ENCODE peak calls at places on chromosomes 1 and 21, in nine cellular contexts. One of them, this sample, is unnamed.

GRCh38 chr21:42651515-42652401 is 1.7 kb upstream of the PDE9A start:
- DNase-seq in hippocampal formation: peak
- DNase-seq in stimulated activated CD8-positive, alpha-beta memory T cell treated with anti-CD3 and anti-CD28 coated beads, Interleukin-15, amount 100 ng/mL, for 24 hours: no peak
- DNase-seq in amygdala: no peak
- DNase-seq in activated gamma-delta T cell treated with Interleukin-2 at 50 U/mL for 16 hours: no peak
- DNase-seq in Caki2: peak
- DNase-seq in NCI-H345: peak
- DNase-seq in Right ventricle myocardium superior: peak
- DNase-seq in dorsolateral prefrontal cortex: no peak
- DNase-seq in this sample: peak

GRCh38 chr1:87435484-87435883 is 106.8 kb downstream of the LMO4 start:
- DNase-seq in hippocampal formation: no peak
- DNase-seq in stimulated activated CD8-positive, alpha-beta memory T cell treated with anti-CD3 and anti-CD28 coated beads, Interleukin-15, amount 100 ng/mL, for 24 hours: no peak
- DNase-seq in amygdala: no peak
- DNase-seq in activated gamma-delta T cell treated with Interleukin-2 at 50 U/mL for 16 hours: no peak
- DNase-seq in Caki2: no peak
- DNase-seq in NCI-H345: no peak
- DNase-seq in Right ventricle myocardium superior: no peak
- DNase-seq in dorsolateral prefrontal cortex: no peak
- DNase-seq in this sample: no peak

GRCh38 chr21:32886339-32886738 is 114.8 kb upstream of the PAXBP1 start:
- DNase-seq in hippocampal formation: no peak
- DNase-seq in stimulated activated CD8-positive, alpha-beta memory T cell treated with anti-CD3 and anti-CD28 coated beads, Interleukin-15, amount 100 ng/mL, for 24 hours: no peak
- DNase-seq in amygdala: no peak
- DNase-seq in activated gamma-delta T cell treated with Interleukin-2 at 50 U/mL for 16 hours: peak
- DNase-seq in Caki2: no peak
- DNase-seq in NCI-H345: no peak
- DNase-seq in Right ventricle myocardium superior: no peak
- DNase-seq in dorsolateral prefrontal cortex: no peak
- DNase-seq in this sample: no peak

GRCh38 chr1:233113009-233113712 is 162.8 kb downstream of the NTPCR start:
- DNase-seq in hippocampal formation: peak
- DNase-seq in stimulated activated CD8-positive, alpha-beta memory T cell treated with anti-CD3 and anti-CD28 coated beads, Interleukin-15, amount 100 ng/mL, for 24 hours: no peak
- DNase-seq in amygdala: no peak
- DNase-seq in activated gamma-delta T cell treated with Interleukin-2 at 50 U/mL for 16 hours: no peak
- DNase-seq in Caki2: peak
- DNase-seq in NCI-H345: no peak
- DNase-seq in Right ventricle myocardium superior: peak
- DNase-seq in dorsolateral prefrontal cortex: peak
- DNase-seq in this sample: peak

GRCh38 chr1:93958351-93959101 is 49.3 kb upstream of the GCLM start:
- DNase-seq in hippocampal formation: no peak
- DNase-seq in stimulated activated CD8-positive, alpha-beta memory T cell treated with anti-CD3 and anti-CD28 coated beads, Interleukin-15, amount 100 ng/mL, for 24 hours: no peak
- DNase-seq in amygdala: no peak
- DNase-seq in activated gamma-delta T cell treated with Interleukin-2 at 50 U/mL for 16 hours: no peak
- DNase-seq in Caki2: no peak
- DNase-seq in NCI-H345: no peak
- DNase-seq in Right ventricle myocardium superior: no peak
- DNase-seq in dorsolateral prefrontal cortex: no peak
- DNase-seq in this sample: no peak

GRCh38 chr1:42958488-42959317 is at the start of gene SLC2A1:
- DNase-seq in hippocampal formation: peak
- DNase-seq in stimulated activated CD8-positive, alpha-beta memory T cell treated with anti-CD3 and anti-CD28 coated beads, Interleukin-15, amount 100 ng/mL, for 24 hours: peak
- DNase-seq in amygdala: peak
- DNase-seq in activated gamma-delta T cell treated with Interleukin-2 at 50 U/mL for 16 hours: peak
- DNase-seq in Caki2: peak
- DNase-seq in NCI-H345: peak
- DNase-seq in Right ventricle myocardium superior: peak
- DNase-seq in dorsolateral prefrontal cortex: peak
- DNase-seq in this sample: peak

GRCh38 chr1:177913762-177914540 is 55.9 kb downstream of the SEC16B start:
- DNase-seq in hippocampal formation: peak
- DNase-seq in stimulated activated CD8-positive, alpha-beta memory T cell treated with anti-CD3 and anti-CD28 coated beads, Interleukin-15, amount 100 ng/mL, for 24 hours: no peak
- DNase-seq in amygdala: no peak
- DNase-seq in activated gamma-delta T cell treated with Interleukin-2 at 50 U/mL for 16 hours: no peak
- DNase-seq in Caki2: peak
- DNase-seq in NCI-H345: peak
- DNase-seq in Right ventricle myocardium superior: no peak
- DNase-seq in dorsolateral prefrontal cortex: peak
- DNase-seq in this sample: no peak

GRCh38 chr1:194535369-194535768 is 1349.0 kb upstream of the B3GALT2 start:
- DNase-seq in hippocampal formation: no peak
- DNase-seq in stimulated activated CD8-positive, alpha-beta memory T cell treated with anti-CD3 and anti-CD28 coated beads, Interleukin-15, amount 100 ng/mL, for 24 hours: no peak
- DNase-seq in amygdala: no peak
- DNase-seq in activated gamma-delta T cell treated with Interleukin-2 at 50 U/mL for 16 hours: no peak
- DNase-seq in Caki2: no peak
- DNase-seq in NCI-H345: no peak
- DNase-seq in Right ventricle myocardium superior: no peak
- DNase-seq in dorsolateral prefrontal cortex: no peak
- DNase-seq in this sample: no peak

GRCh38 chr1:18721776-18722175 is 91.1 kb downstream of the PAX7 start:
- DNase-seq in hippocampal formation: no peak
- DNase-seq in stimulated activated CD8-positive, alpha-beta memory T cell treated with anti-CD3 and anti-CD28 coated beads, Interleukin-15, amount 100 ng/mL, for 24 hours: no peak
- DNase-seq in amygdala: no peak
- DNase-seq in activated gamma-delta T cell treated with Interleukin-2 at 50 U/mL for 16 hours: no peak
- DNase-seq in Caki2: no peak
- DNase-seq in NCI-H345: no peak
- DNase-seq in Right ventricle myocardium superior: no peak
- DNase-seq in dorsolateral prefrontal cortex: no peak
- DNase-seq in this sample: no peak

GRCh38 chr1:202283991-202284390 is 57.7 kb downstream of the UBE2T start:
- DNase-seq in hippocampal formation: no peak
- DNase-seq in stimulated activated CD8-positive, alpha-beta memory T cell treated with anti-CD3 and anti-CD28 coated beads, Interleukin-15, amount 100 ng/mL, for 24 hours: no peak
- DNase-seq in amygdala: no peak
- DNase-seq in activated gamma-delta T cell treated with Interleukin-2 at 50 U/mL for 16 hours: no peak
- DNase-seq in Caki2: no peak
- DNase-seq in NCI-H345: no peak
- DNase-seq in Right ventricle myocardium superior: no peak
- DNase-seq in dorsolateral prefrontal cortex: no peak
- DNase-seq in this sample: no peak

GRCh38 chr1:151476083-151476482 is 16.8 kb upstream of the POGZ start:
- DNase-seq in hippocampal formation: no peak
- DNase-seq in stimulated activated CD8-positive, alpha-beta memory T cell treated with anti-CD3 and anti-CD28 coated beads, Interleukin-15, amount 100 ng/mL, for 24 hours: no peak
- DNase-seq in amygdala: no peak
- DNase-seq in activated gamma-delta T cell treated with Interleukin-2 at 50 U/mL for 16 hours: no peak
- DNase-seq in Caki2: no peak
- DNase-seq in NCI-H345: no peak
- DNase-seq in Right ventricle myocardium superior: no peak
- DNase-seq in dorsolateral prefrontal cortex: no peak
- DNase-seq in this sample: no peak

GRCh38 chr1:227731696-227732585 is 3.2 kb downstream of the JMJD4 start:
- DNase-seq in hippocampal formation: no peak
- DNase-seq in stimulated activated CD8-positive, alpha-beta memory T cell treated with anti-CD3 and anti-CD28 coated beads, Interleukin-15, amount 100 ng/mL, for 24 hours: no peak
- DNase-seq in amygdala: no peak
- DNase-seq in activated gamma-delta T cell treated with Interleukin-2 at 50 U/mL for 16 hours: no peak
- DNase-seq in Caki2: no peak
- DNase-seq in NCI-H345: no peak
- DNase-seq in Right ventricle myocardium superior: no peak
- DNase-seq in dorsolateral prefrontal cortex: no peak
- DNase-seq in this sample: no peak

GRCh38 chr1:234715252-234715945 is 105.4 kb upstream of the IRF2BP2 start:
- DNase-seq in hippocampal formation: no peak
- DNase-seq in stimulated activated CD8-positive, alpha-beta memory T cell treated with anti-CD3 and anti-CD28 coated beads, Interleukin-15, amount 100 ng/mL, for 24 hours: no peak
- DNase-seq in amygdala: no peak
- DNase-seq in activated gamma-delta T cell treated with Interleukin-2 at 50 U/mL for 16 hours: no peak
- DNase-seq in Caki2: no peak
- DNase-seq in NCI-H345: no peak
- DNase-seq in Right ventricle myocardium superior: no peak
- DNase-seq in dorsolateral prefrontal cortex: no peak
- DNase-seq in this sample: no peak

GRCh38 chr1:77824083-77824482 is 44.6 kb downstream of the MIGA1 start:
- DNase-seq in hippocampal formation: no peak
- DNase-seq in stimulated activated CD8-positive, alpha-beta memory T cell treated with anti-CD3 and anti-CD28 coated beads, Interleukin-15, amount 100 ng/mL, for 24 hours: no peak
- DNase-seq in amygdala: no peak
- DNase-seq in activated gamma-delta T cell treated with Interleukin-2 at 50 U/mL for 16 hours: no peak
- DNase-seq in Caki2: peak
- DNase-seq in NCI-H345: no peak
- DNase-seq in Right ventricle myocardium superior: no peak
- DNase-seq in dorsolateral prefrontal cortex: no peak
- DNase-seq in this sample: no peak

GRCh38 chr1:11388617-11389016 is 90.3 kb upstream of the DISP3 start:
- DNase-seq in hippocampal formation: no peak
- DNase-seq in stimulated activated CD8-positive, alpha-beta memory T cell treated with anti-CD3 and anti-CD28 coated beads, Interleukin-15, amount 100 ng/mL, for 24 hours: no peak
- DNase-seq in amygdala: no peak
- DNase-seq in activated gamma-delta T cell treated with Interleukin-2 at 50 U/mL for 16 hours: no peak
- DNase-seq in Caki2: no peak
- DNase-seq in NCI-H345: no peak
- DNase-seq in Right ventricle myocardium superior: no peak
- DNase-seq in dorsolateral prefrontal cortex: no peak
- DNase-seq in this sample: no peak

GRCh38 chr1:2979191-2980072 is 41.8 kb upstream of the ACTRT2 start:
- DNase-seq in hippocampal formation: no peak
- DNase-seq in stimulated activated CD8-positive, alpha-beta memory T cell treated with anti-CD3 and anti-CD28 coated beads, Interleukin-15, amount 100 ng/mL, for 24 hours: no peak
- DNase-seq in amygdala: no peak
- DNase-seq in activated gamma-delta T cell treated with Interleukin-2 at 50 U/mL for 16 hours: peak
- DNase-seq in Caki2: no peak
- DNase-seq in NCI-H345: no peak
- DNase-seq in Right ventricle myocardium superior: no peak
- DNase-seq in dorsolateral prefrontal cortex: no peak
- DNase-seq in this sample: no peak

GRCh38 chr1:32073387-32074229 is 869 bp downstream of the TMEM39B start:
- DNase-seq in hippocampal formation: no peak
- DNase-seq in stimulated activated CD8-positive, alpha-beta memory T cell treated with anti-CD3 and anti-CD28 coated beads, Interleukin-15, amount 100 ng/mL, for 24 hours: no peak
- DNase-seq in amygdala: no peak
- DNase-seq in activated gamma-delta T cell treated with Interleukin-2 at 50 U/mL for 16 hours: no peak
- DNase-seq in Caki2: no peak
- DNase-seq in NCI-H345: no peak
- DNase-seq in Right ventricle myocardium superior: no peak
- DNase-seq in dorsolateral prefrontal cortex: no peak
- DNase-seq in this sample: no peak

GRCh38 chr1:193058529-193059281 is 455 bp downstream of the UCHL5 start:
- DNase-seq in hippocampal formation: no peak
- DNase-seq in stimulated activated CD8-positive, alpha-beta memory T cell treated with anti-CD3 and anti-CD28 coated beads, Interleukin-15, amount 100 ng/mL, for 24 hours: peak
- DNase-seq in amygdala: no peak
- DNase-seq in activated gamma-delta T cell treated with Interleukin-2 at 50 U/mL for 16 hours: peak
- DNase-seq in Caki2: peak
- DNase-seq in NCI-H345: peak
- DNase-seq in Right ventricle myocardium superior: peak
- DNase-seq in dorsolateral prefrontal cortex: peak
- DNase-seq in this sample: no peak

GRCh38 chr1:75083848-75084514 is 50.2 kb upstream of the LHX8 start:
- DNase-seq in hippocampal formation: no peak
- DNase-seq in stimulated activated CD8-positive, alpha-beta memory T cell treated with anti-CD3 and anti-CD28 coated beads, Interleukin-15, amount 100 ng/mL, for 24 hours: no peak
- DNase-seq in amygdala: no peak
- DNase-seq in activated gamma-delta T cell treated with Interleukin-2 at 50 U/mL for 16 hours: no peak
- DNase-seq in Caki2: no peak
- DNase-seq in NCI-H345: no peak
- DNase-seq in Right ventricle myocardium superior: no peak
- DNase-seq in dorsolateral prefrontal cortex: no peak
- DNase-seq in this sample: no peak

GRCh38 chr1:110948038-110948810 is 15.5 kb downstream of the LRIF1 start:
- DNase-seq in hippocampal formation: no peak
- DNase-seq in stimulated activated CD8-positive, alpha-beta memory T cell treated with anti-CD3 and anti-CD28 coated beads, Interleukin-15, amount 100 ng/mL, for 24 hours: no peak
- DNase-seq in amygdala: no peak
- DNase-seq in activated gamma-delta T cell treated with Interleukin-2 at 50 U/mL for 16 hours: no peak
- DNase-seq in Caki2: no peak
- DNase-seq in NCI-H345: no peak
- DNase-seq in Right ventricle myocardium superior: no peak
- DNase-seq in dorsolateral prefrontal cortex: no peak
- DNase-seq in this sample: no peak

GRCh38 chr1:98211271-98211840 is 290.5 kb upstream of the DPYD start:
- DNase-seq in hippocampal formation: no peak
- DNase-seq in stimulated activated CD8-positive, alpha-beta memory T cell treated with anti-CD3 and anti-CD28 coated beads, Interleukin-15, amount 100 ng/mL, for 24 hours: no peak
- DNase-seq in amygdala: no peak
- DNase-seq in activated gamma-delta T cell treated with Interleukin-2 at 50 U/mL for 16 hours: no peak
- DNase-seq in Caki2: peak
- DNase-seq in NCI-H345: no peak
- DNase-seq in Right ventricle myocardium superior: no peak
- DNase-seq in dorsolateral prefrontal cortex: no peak
- DNase-seq in this sample: no peak

GRCh38 chr1:228085287-228085926 is 2.9 kb downstream of the ARF1 start:
- DNase-seq in hippocampal formation: no peak
- DNase-seq in stimulated activated CD8-positive, alpha-beta memory T cell treated with anti-CD3 and anti-CD28 coated beads, Interleukin-15, amount 100 ng/mL, for 24 hours: no peak
- DNase-seq in amygdala: no peak
- DNase-seq in activated gamma-delta T cell treated with Interleukin-2 at 50 U/mL for 16 hours: no peak
- DNase-seq in Caki2: no peak
- DNase-seq in NCI-H345: no peak
- DNase-seq in Right ventricle myocardium superior: peak
- DNase-seq in dorsolateral prefrontal cortex: no peak
- DNase-seq in this sample: no peak

GRCh38 chr1:89754518-89754917 is 66.3 kb upstream of the LRRC8D start:
- DNase-seq in hippocampal formation: peak
- DNase-seq in stimulated activated CD8-positive, alpha-beta memory T cell treated with anti-CD3 and anti-CD28 coated beads, Interleukin-15, amount 100 ng/mL, for 24 hours: no peak
- DNase-seq in amygdala: no peak
- DNase-seq in activated gamma-delta T cell treated with Interleukin-2 at 50 U/mL for 16 hours: no peak
- DNase-seq in Caki2: no peak
- DNase-seq in NCI-H345: no peak
- DNase-seq in Right ventricle myocardium superior: no peak
- DNase-seq in dorsolateral prefrontal cortex: no peak
- DNase-seq in this sample: no peak

GRCh38 chr1:33256335-33256700 is at the start of gene ZNF362:
- DNase-seq in hippocampal formation: peak
- DNase-seq in stimulated activated CD8-positive, alpha-beta memory T cell treated with anti-CD3 and anti-CD28 coated beads, Interleukin-15, amount 100 ng/mL, for 24 hours: peak
- DNase-seq in amygdala: no peak
- DNase-seq in activated gamma-delta T cell treated with Interleukin-2 at 50 U/mL for 16 hours: peak
- DNase-seq in Caki2: peak
- DNase-seq in NCI-H345: peak
- DNase-seq in Right ventricle myocardium superior: peak
- DNase-seq in dorsolateral prefrontal cortex: peak
- DNase-seq in this sample: peak

GRCh38 chr1:206955476-206956312 is 9.4 kb upstream of the PIGR start:
- DNase-seq in hippocampal formation: no peak
- DNase-seq in stimulated activated CD8-positive, alpha-beta memory T cell treated with anti-CD3 and anti-CD28 coated beads, Interleukin-15, amount 100 ng/mL, for 24 hours: no peak
- DNase-seq in amygdala: no peak
- DNase-seq in activated gamma-delta T cell treated with Interleukin-2 at 50 U/mL for 16 hours: no peak
- DNase-seq in Caki2: peak
- DNase-seq in NCI-H345: no peak
- DNase-seq in Right ventricle myocardium superior: no peak
- DNase-seq in dorsolateral prefrontal cortex: no peak
- DNase-seq in this sample: no peak

GRCh38 chr1:163870666-163871065 is 548.9 kb downstream of the NUF2 start:
- DNase-seq in hippocampal formation: no peak
- DNase-seq in stimulated activated CD8-positive, alpha-beta memory T cell treated with anti-CD3 and anti-CD28 coated beads, Interleukin-15, amount 100 ng/mL, for 24 hours: no peak
- DNase-seq in amygdala: no peak
- DNase-seq in activated gamma-delta T cell treated with Interleukin-2 at 50 U/mL for 16 hours: no peak
- DNase-seq in Caki2: no peak
- DNase-seq in NCI-H345: no peak
- DNase-seq in Right ventricle myocardium superior: no peak
- DNase-seq in dorsolateral prefrontal cortex: no peak
- DNase-seq in this sample: no peak

GRCh38 chr1:203517426-203517974 is 23.5 kb downstream of the OPTC start:
- DNase-seq in hippocampal formation: no peak
- DNase-seq in stimulated activated CD8-positive, alpha-beta memory T cell treated with anti-CD3 and anti-CD28 coated beads, Interleukin-15, amount 100 ng/mL, for 24 hours: no peak
- DNase-seq in amygdala: no peak
- DNase-seq in activated gamma-delta T cell treated with Interleukin-2 at 50 U/mL for 16 hours: no peak
- DNase-seq in Caki2: no peak
- DNase-seq in NCI-H345: no peak
- DNase-seq in Right ventricle myocardium superior: no peak
- DNase-seq in dorsolateral prefrontal cortex: no peak
- DNase-seq in this sample: no peak

GRCh38 chr1:112929979-112930378 is 26.0 kb downstream of the SLC16A1 start:
- DNase-seq in hippocampal formation: no peak
- DNase-seq in stimulated activated CD8-positive, alpha-beta memory T cell treated with anti-CD3 and anti-CD28 coated beads, Interleukin-15, amount 100 ng/mL, for 24 hours: no peak
- DNase-seq in amygdala: no peak
- DNase-seq in activated gamma-delta T cell treated with Interleukin-2 at 50 U/mL for 16 hours: no peak
- DNase-seq in Caki2: no peak
- DNase-seq in NCI-H345: no peak
- DNase-seq in Right ventricle myocardium superior: no peak
- DNase-seq in dorsolateral prefrontal cortex: no peak
- DNase-seq in this sample: no peak

GRCh38 chr1:227885648-227886502 is 61.9 kb downstream of the WNT9A start:
- DNase-seq in hippocampal formation: no peak
- DNase-seq in stimulated activated CD8-positive, alpha-beta memory T cell treated with anti-CD3 and anti-CD28 coated beads, Interleukin-15, amount 100 ng/mL, for 24 hours: no peak
- DNase-seq in amygdala: no peak
- DNase-seq in activated gamma-delta T cell treated with Interleukin-2 at 50 U/mL for 16 hours: no peak
- DNase-seq in Caki2: no peak
- DNase-seq in NCI-H345: no peak
- DNase-seq in Right ventricle myocardium superior: peak
- DNase-seq in dorsolateral prefrontal cortex: no peak
- DNase-seq in this sample: no peak

GRCh38 chr1:20742671-20743070 is 10.2 kb upstream of the SH2D5 start:
- DNase-seq in hippocampal formation: no peak
- DNase-seq in stimulated activated CD8-positive, alpha-beta memory T cell treated with anti-CD3 and anti-CD28 coated beads, Interleukin-15, amount 100 ng/mL, for 24 hours: no peak
- DNase-seq in amygdala: no peak
- DNase-seq in activated gamma-delta T cell treated with Interleukin-2 at 50 U/mL for 16 hours: no peak
- DNase-seq in Caki2: no peak
- DNase-seq in NCI-H345: no peak
- DNase-seq in Right ventricle myocardium superior: no peak
- DNase-seq in dorsolateral prefrontal cortex: no peak
- DNase-seq in this sample: no peak

GRCh38 chr1:35659589-35659988 is 18.3 kb upstream of the PSMB2 start:
- DNase-seq in hippocampal formation: no peak
- DNase-seq in stimulated activated CD8-positive, alpha-beta memory T cell treated with anti-CD3 and anti-CD28 coated beads, Interleukin-15, amount 100 ng/mL, for 24 hours: no peak
- DNase-seq in amygdala: no peak
- DNase-seq in activated gamma-delta T cell treated with Interleukin-2 at 50 U/mL for 16 hours: no peak
- DNase-seq in Caki2: no peak
- DNase-seq in NCI-H345: no peak
- DNase-seq in Right ventricle myocardium superior: no peak
- DNase-seq in dorsolateral prefrontal cortex: no peak
- DNase-seq in this sample: no peak

This sample was measured in globus pallidus.